ENCODE peak calls at places on chromosomes 3 and 15, in four cellular contexts. R is PC-3, C is GM12878, O is IMR-90. M is an unnamed sample.

GRCh38 chr3:95280711-95281352 is 1218.0 kb downstream of the NSUN3 start:
- DNase-seq in C (no peak), O (no peak), R (peak; percentile 59), M (peak; percentile 12)

GRCh38 chr3:29514170-29514569 is 233.3 kb downstream of the RBMS3 start:
- DNase-seq in R (no peak), C (no peak), O (no peak), M (peak; percentile 30)

GRCh38 chr15:65862682-65863081 is 6.6 kb upstream of the RAB11A start:
- DNase-seq in O (peak; percentile 56), C (no peak), R (peak; percentile 64), M (no peak)

GRCh38 chr3:107740992-107741896 is 218.5 kb downstream of the BBX start:
- DNase-seq in R (peak; percentile 61), C (no peak), O (peak; percentile 45), M (peak; percentile 67)

GRCh38 chr15:79310612-79310984 is 314 bp upstream of the TMED3 start:
- DNase-seq in O (peak; percentile 21), R (peak; percentile 34), C (no peak), M (no peak)

GRCh38 chr15:25508369-25509002 is 69.7 kb upstream of the UBE3A start:
- DNase-seq in R (peak; percentile 42), C (no peak), O (peak; percentile 64), M (peak; percentile 81)

GRCh38 chr3:134339331-134339730 is 34.9 kb downstream of the AMOTL2 start:
- DNase-seq in C (no peak), R (no peak), O (no peak), M (no peak)

GRCh38 chr3:14728113-14728512 is 53.2 kb downstream of the C3orf20 start:
- DNase-seq in C (no peak), R (no peak), O (no peak), M (no peak)

GRCh38 chr15:70149667-70150404 is 52.1 kb upstream of the TLE3 start:
- DNase-seq in R (peak; percentile 63), C (no peak), O (peak; percentile 83), M (peak; percentile 12)

GRCh38 chr15:101167791-101168462 is 83.9 kb downstream of the CHSY1 start:
- DNase-seq in O (peak; percentile 97), R (peak; percentile 93), C (no peak), M (peak; percentile 16)

GRCh38 chr3:125072310-125072709 is 16.5 kb upstream of the HEG1 start:
- DNase-seq in C (no peak), R (no peak), O (peak; percentile 63), M (peak; percentile 33)

GRCh38 chr15:61681676-61682075 is 378.6 kb downstream of the VPS13C start:
- DNase-seq in O (no peak), C (no peak), R (peak; percentile 36), M (no peak)

GRCh38 chr15:101449471-101450425 is 39.8 kb downstream of the PCSK6 start:
- DNase-seq in O (no peak), R (no peak), C (no peak), M (no peak)

GRCh38 chr15:70111203-70112017 is 13.7 kb upstream of the TLE3 start:
- DNase-seq in R (peak; percentile 61), O (peak; percentile 73), C (no peak), M (peak; percentile 61)

GRCh38 chr3:79396595-79396994 is 371.2 kb downstream of the ROBO1 start:
- DNase-seq in C (no peak), O (no peak), R (no peak), M (no peak)

GRCh38 chr3:177104299-177104992 is 92.8 kb downstream of the TBL1XR1 start:
- DNase-seq in O (no peak), C (no peak), R (no peak), M (peak; percentile 37)

GRCh38 chr3:141877911-141878310 is 1.5 kb downstream of the ATP1B3 start:
- DNase-seq in C (no peak), O (peak; percentile 59), R (peak; percentile 36), M (peak; percentile 63)

GRCh38 chr3:100737334-100737733 is 28.0 kb downstream of the TFG start:
- DNase-seq in C (no peak), O (peak; percentile 15), R (peak; percentile 51), M (peak; percentile 58)

GRCh38 chr3:2420919-2421318 is 322.3 kb downstream of the CNTN4 start:
- DNase-seq in O (no peak), C (no peak), R (no peak), M (no peak)

GRCh38 chr15:64740361-64741170 is 34.8 kb downstream of the RBPMS2 start:
- DNase-seq in C (no peak), O (peak; percentile 77), R (peak; percentile 51), M (peak; percentile 34)

GRCh38 chr15:94383706-94384105 is 152.3 kb downstream of the MCTP2 start:
- DNase-seq in O (peak; percentile 18), R (peak; percentile 4), C (no peak), M (no peak)

GRCh38 chr15:87661481-87661880 is 595.1 kb downstream of the NTRK3 start:
- DNase-seq in O (no peak), R (peak; percentile 55), C (no peak), M (no peak)

GRCh38 chr3:45701167-45701867 is 12.1 kb downstream of the SACM1L start:
- DNase-seq in O (no peak), R (no peak), C (no peak), M (no peak)

GRCh38 chr3:181730364-181730763 is 18.6 kb downstream of the SOX2 start:
- DNase-seq in R (no peak), O (no peak), C (no peak), M (no peak)

GRCh38 chr3:113496924-113497323 is 18.0 kb downstream of the SPICE1 start:
- DNase-seq in O (peak; percentile 53), R (peak; percentile 39), C (no peak), M (peak; percentile 37)

GRCh38 chr3:171320721-171321120 is 139.5 kb downstream of the TNIK start:
- DNase-seq in R (no peak), C (no peak), O (peak; percentile 40), M (no peak)

GRCh38 chr15:68644996-68645395 is 66.2 kb downstream of the CORO2B start:
- DNase-seq in O (no peak), R (no peak), C (no peak), M (no peak)

DNA sequence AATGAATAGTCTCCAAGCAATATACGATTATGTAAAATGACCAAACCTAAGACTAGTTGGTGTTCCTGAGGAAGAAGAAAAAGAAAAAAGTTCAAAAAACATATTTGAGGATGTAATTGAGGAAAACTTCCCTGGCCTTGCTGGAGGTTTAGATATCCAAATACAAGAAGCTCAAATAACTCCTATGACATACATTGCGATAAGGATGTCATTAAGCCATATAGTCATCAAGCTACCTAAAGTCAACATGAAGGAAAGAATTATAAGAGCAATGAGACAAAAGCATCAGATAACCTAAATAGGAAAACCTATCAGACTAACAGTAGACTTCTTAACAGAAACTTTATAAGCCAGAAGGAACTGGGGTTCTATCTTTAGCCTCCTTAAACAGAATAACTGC is 231.1 kb downstream of the TUSC7 start:
- DNase-seq in R (no peak), C (no peak), O (no peak), M (no peak)
- H3K9me3 ChIP-seq in R (peaks cover 5% of the 10 kb centered on the region), C (no peaks in the 10 kb centered on the region), O (peaks cover 2% of the 10 kb centered on the region), M (peaks cover 20% of the 10 kb centered on the region)

GRCh38 chr3:197021729-197022404 is 7.8 kb downstream of the MELTF start:
- DNase-seq in R (no peak), O (no peak), C (no peak), M (no peak)
- H3K9ac ChIP-seq in R (no peak overlapping the region), O (no peak overlapping the region), C (no peak overlapping the region), M (no peak overlapping the region)

GRCh38 chr3:193554790-193555189 is at the start of gene ATP13A4:
- DNase-seq in C (no peak), R (no peak), O (no peak), M (no peak)
- H3K4me3 ChIP-seq in C (no peak within 1 kb of the TSS), R (no peak within 1 kb of the TSS), O (no peak within 1 kb of the TSS), M (no peak within 1 kb of the TSS)

DNA sequence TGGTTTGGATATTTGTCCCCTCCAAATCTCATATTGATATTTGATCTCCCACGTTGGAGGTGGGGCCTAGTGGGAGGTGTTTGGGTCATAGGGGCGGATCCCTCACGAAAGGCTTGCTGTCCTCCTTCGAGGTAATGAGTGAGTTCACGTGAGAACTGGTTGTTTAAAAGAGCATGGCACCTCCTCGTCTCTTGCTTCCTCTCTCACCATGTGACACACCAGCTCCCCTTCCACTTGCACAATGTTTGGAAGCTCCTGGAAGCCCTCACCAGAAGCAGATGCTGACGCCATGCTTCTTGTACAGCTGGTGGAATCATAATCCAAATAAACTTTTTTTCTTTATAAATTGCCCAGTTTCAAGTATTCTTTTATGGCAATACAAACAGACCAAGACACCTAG is 38.6 kb downstream of the RFTN1 start:
- DNase-seq in C (no peak), R (no peak), O (peak; percentile 94), M (no peak)
- H3K9me3 ChIP-seq in C (peaks cover 11% of the 10 kb centered on the region), R (peaks cover 5% of the 10 kb centered on the region), O (peaks cover 4% of the 10 kb centered on the region), M (peaks cover 7% of the 10 kb centered on the region)

GRCh38 chr3:15810702-15811101 is 12.9 kb upstream of the ANKRD28 start:
- DNase-seq in O (no peak), R (no peak), C (no peak), M (no peak)

GRCh38 chr3:15819043-15819442 is 21.3 kb upstream of the ANKRD28 start:
- DNase-seq in R (no peak), O (no peak), C (no peak), M (no peak)

GRCh38 chr3:15812183-15812582 is 14.4 kb upstream of the ANKRD28 start:
- DNase-seq in O (peak; percentile 36), R (peak; percentile 66), C (no peak), M (peak; percentile 80)

GRCh38 chr3:15819576-15819975 is 21.8 kb upstream of the ANKRD28 start:
- DNase-seq in C (no peak), R (no peak), O (no peak), M (no peak)

GRCh38 chr3:15815696-15816095 is 17.9 kb upstream of the ANKRD28 start:
- DNase-seq in C (no peak), R (peak; percentile 84), O (peak; percentile 88), M (peak; percentile 88)
- H3K9ac ChIP-seq in C (no peak overlapping the region), R (no peak overlapping the region), O (no peak overlapping the region), M (peak overlapping the region; percentile 37)

DNA sequence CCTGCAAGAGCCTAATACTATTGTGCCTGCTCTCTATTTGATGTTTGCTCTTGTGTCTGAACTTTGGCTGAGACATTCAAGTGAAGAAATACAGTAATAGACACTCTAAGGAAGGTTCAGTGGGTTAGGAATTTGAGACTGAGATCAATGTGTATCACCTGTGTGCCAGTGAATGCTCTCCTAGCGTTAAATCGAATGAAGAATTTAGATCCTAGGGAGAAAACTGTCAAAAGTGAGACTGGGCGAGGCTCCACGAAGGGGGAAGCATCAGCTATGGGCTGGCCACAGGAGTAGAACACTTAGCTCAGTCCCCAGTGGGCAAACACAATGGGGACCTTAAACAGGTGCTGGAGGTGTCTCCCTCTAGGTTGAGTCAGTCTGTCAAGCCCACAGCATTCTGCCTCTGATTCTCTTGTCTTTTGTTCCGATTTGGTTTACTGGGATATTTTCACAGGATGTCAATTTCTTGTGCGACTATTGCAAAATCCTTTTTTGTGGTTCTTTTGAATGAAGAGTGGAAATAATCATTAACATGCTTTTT is 1.3 kb downstream of the ROBO2 start:
- DNase-seq in C (no peak), O (no peak), R (no peak), M (peak; percentile 50)
- H3K4me3 ChIP-seq in C (no peak overlapping the region), O (no peak overlapping the region), R (no peak overlapping the region), M (no peak overlapping the region)

DNA sequence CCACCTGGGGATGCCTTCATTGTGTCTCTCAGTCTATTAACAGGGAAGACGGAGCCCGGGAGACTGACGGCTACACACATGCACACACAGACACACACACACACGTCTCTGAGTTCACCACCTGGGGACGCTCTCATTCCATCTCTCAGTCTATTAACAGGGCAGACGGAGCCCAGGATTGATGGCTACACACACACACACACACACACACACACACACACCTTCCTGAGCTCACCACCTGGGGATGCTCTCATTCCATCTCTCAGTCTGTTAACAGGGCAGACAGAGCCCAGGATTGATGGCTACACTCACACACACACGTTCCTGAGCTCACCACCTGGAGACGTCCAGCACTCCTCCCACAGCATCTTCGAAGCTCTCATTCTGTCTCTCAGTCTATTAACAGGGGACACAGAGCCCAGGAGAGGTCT is 143.9 kb downstream of the OR4M2 start:
- DNase-seq in C (no peak), O (no peak), R (no peak), M (no peak)
- H3K9me3 ChIP-seq in C (no peaks in the 10 kb centered on the region), O (peaks cover 42% of the 10 kb centered on the region), R (peaks cover 13% of the 10 kb centered on the region), M (no peaks in the 10 kb centered on the region)

M was measured in adipocyte.